ENCODE peak calls at places on chromosomes 12 and 14, in nine cellular contexts. One of them, this sample, is unnamed.

GRCh38 chr12:93851245-93851665 is 174.1 kb downstream of the CRADD start:
- DNase-seq in naive thymus-derived CD4-positive, alpha-beta T cell: no peak
- DNase-seq in SJSA1: no peak
- DNase-seq in lung: no peak
- DNase-seq in upper lobe of right lung: no peak
- DNase-seq in BE2C: no peak
- DNase-seq in thoracic aorta: no peak
- DNase-seq in aorta: no peak
- DNase-seq in tibial nerve: no peak
- DNase-seq in this sample: no peak

GRCh38 chr14:104174051-104174450 is 35.7 kb downstream of the KIF26A start:
- DNase-seq in naive thymus-derived CD4-positive, alpha-beta T cell: no peak
- DNase-seq in SJSA1: no peak
- DNase-seq in lung: no peak
- DNase-seq in upper lobe of right lung: no peak
- DNase-seq in BE2C: no peak
- DNase-seq in thoracic aorta: no peak
- DNase-seq in aorta: no peak
- DNase-seq in tibial nerve: no peak
- DNase-seq in this sample: no peak

GRCh38 chr12:124739953-124740561 is 123.6 kb downstream of the SCARB1 start:
- DNase-seq in naive thymus-derived CD4-positive, alpha-beta T cell: no peak
- DNase-seq in SJSA1: no peak
- DNase-seq in lung: no peak
- DNase-seq in upper lobe of right lung: no peak
- DNase-seq in BE2C: no peak
- DNase-seq in thoracic aorta: no peak
- DNase-seq in aorta: no peak
- DNase-seq in tibial nerve: no peak
- DNase-seq in this sample: no peak

GRCh38 chr12:53046655-53047220 is 3.1 kb upstream of the TNS2 start:
- DNase-seq in naive thymus-derived CD4-positive, alpha-beta T cell: peak; percentile 57
- DNase-seq in SJSA1: peak; percentile 90
- DNase-seq in lung: peak; percentile 88
- DNase-seq in upper lobe of right lung: peak; percentile 93
- DNase-seq in BE2C: peak; percentile 72
- DNase-seq in thoracic aorta: peak; percentile 74
- DNase-seq in aorta: peak; percentile 96
- DNase-seq in tibial nerve: peak; percentile 89
- DNase-seq in this sample: peak; percentile 92

GRCh38 chr14:81565441-81566290 is 32.0 kb upstream of the SEL1L start:
- DNase-seq in naive thymus-derived CD4-positive, alpha-beta T cell: no peak
- DNase-seq in SJSA1: no peak
- DNase-seq in lung: no peak
- DNase-seq in upper lobe of right lung: no peak
- DNase-seq in BE2C: peak; percentile 24
- DNase-seq in thoracic aorta: no peak
- DNase-seq in aorta: no peak
- DNase-seq in tibial nerve: no peak
- DNase-seq in this sample: peak; percentile 54

GRCh38 chr12:80173465-80173864 is 74.1 kb downstream of the OTOGL start:
- DNase-seq in naive thymus-derived CD4-positive, alpha-beta T cell: no peak
- DNase-seq in SJSA1: no peak
- DNase-seq in lung: no peak
- DNase-seq in upper lobe of right lung: no peak
- DNase-seq in BE2C: no peak
- DNase-seq in thoracic aorta: no peak
- DNase-seq in aorta: no peak
- DNase-seq in tibial nerve: no peak
- DNase-seq in this sample: no peak

GRCh38 chr12:12399161-12399560 is 42.3 kb downstream of the BORCS5 start:
- DNase-seq in naive thymus-derived CD4-positive, alpha-beta T cell: no peak
- DNase-seq in SJSA1: no peak
- DNase-seq in lung: no peak
- DNase-seq in upper lobe of right lung: no peak
- DNase-seq in BE2C: no peak
- DNase-seq in thoracic aorta: no peak
- DNase-seq in aorta: no peak
- DNase-seq in tibial nerve: no peak
- DNase-seq in this sample: no peak

GRCh38 chr12:65025070-65025469 is 96.0 kb downstream of the WIF1 start:
- DNase-seq in naive thymus-derived CD4-positive, alpha-beta T cell: no peak
- DNase-seq in SJSA1: no peak
- DNase-seq in lung: no peak
- DNase-seq in upper lobe of right lung: no peak
- DNase-seq in BE2C: no peak
- DNase-seq in thoracic aorta: no peak
- DNase-seq in aorta: no peak
- DNase-seq in tibial nerve: no peak
- DNase-seq in this sample: no peak

GRCh38 chr14:70525691-70526090 is 9.1 kb downstream of the ADAM20 start:
- DNase-seq in naive thymus-derived CD4-positive, alpha-beta T cell: no peak
- DNase-seq in SJSA1: no peak
- DNase-seq in lung: no peak
- DNase-seq in upper lobe of right lung: no peak
- DNase-seq in BE2C: peak; percentile 20
- DNase-seq in thoracic aorta: no peak
- DNase-seq in aorta: no peak
- DNase-seq in tibial nerve: no peak
- DNase-seq in this sample: no peak

GRCh38 chr12:95358111-95359083 is 115.6 kb upstream of the METAP2 start:
- DNase-seq in naive thymus-derived CD4-positive, alpha-beta T cell: no peak
- DNase-seq in SJSA1: no peak
- DNase-seq in lung: no peak
- DNase-seq in upper lobe of right lung: no peak
- DNase-seq in BE2C: no peak
- DNase-seq in thoracic aorta: no peak
- DNase-seq in aorta: no peak
- DNase-seq in tibial nerve: no peak
- DNase-seq in this sample: peak; percentile 37

GRCh38 chr12:79991586-79991985 is 56.7 kb upstream of the PPP1R12A start:
- DNase-seq in naive thymus-derived CD4-positive, alpha-beta T cell: no peak
- DNase-seq in SJSA1: no peak
- DNase-seq in lung: no peak
- DNase-seq in upper lobe of right lung: no peak
- DNase-seq in BE2C: no peak
- DNase-seq in thoracic aorta: no peak
- DNase-seq in aorta: no peak
- DNase-seq in tibial nerve: no peak
- DNase-seq in this sample: no peak

GRCh38 chr14:76574416-76574815 is 186.9 kb upstream of the VASH1 start:
- DNase-seq in naive thymus-derived CD4-positive, alpha-beta T cell: no peak
- DNase-seq in SJSA1: no peak
- DNase-seq in lung: no peak
- DNase-seq in upper lobe of right lung: no peak
- DNase-seq in BE2C: no peak
- DNase-seq in thoracic aorta: no peak
- DNase-seq in aorta: no peak
- DNase-seq in tibial nerve: no peak
- DNase-seq in this sample: no peak

DNA sequence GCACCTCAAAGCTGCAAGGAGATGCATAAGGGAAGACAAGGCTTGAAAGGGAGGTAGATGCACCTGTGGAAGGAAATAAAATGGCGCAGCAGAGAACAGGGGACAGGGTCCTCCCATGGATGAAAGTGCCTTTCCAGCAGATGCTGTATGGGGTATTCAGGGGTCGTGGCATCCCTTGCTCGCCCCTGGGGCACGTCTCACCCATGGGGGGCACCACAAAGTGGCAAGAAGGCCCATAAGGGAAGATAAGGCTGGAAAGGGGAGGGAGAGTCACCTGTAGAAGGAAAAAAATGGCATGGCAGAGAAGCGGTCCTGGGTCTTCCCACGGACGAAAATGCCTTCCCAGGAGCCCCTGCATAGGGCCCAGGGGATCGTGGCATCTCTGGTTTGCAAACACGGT is 265.1 kb downstream of the ALG10 start:
- DNase-seq in naive thymus-derived CD4-positive, alpha-beta T cell: no peak
- DNase-seq in SJSA1: no peak
- DNase-seq in lung: no peak
- DNase-seq in upper lobe of right lung: no peak
- DNase-seq in BE2C: no peak
- DNase-seq in thoracic aorta: no peak
- DNase-seq in aorta: peak; percentile 55
- DNase-seq in tibial nerve: no peak
- DNase-seq in this sample: no peak
- H3K9me3 ChIP-seq in naive thymus-derived CD4-positive, alpha-beta T cell: no peaks in the 10 kb centered on the region
- H3K9me3 ChIP-seq in SJSA1: peaks cover 8% of the 10 kb centered on the region
- H3K9me3 ChIP-seq in lung: peaks cover 32% of the 10 kb centered on the region
- H3K9me3 ChIP-seq in upper lobe of right lung: no peaks in the 10 kb centered on the region
- H3K9me3 ChIP-seq in BE2C: peaks cover 5% of the 10 kb centered on the region
- H3K9me3 ChIP-seq in thoracic aorta: no peaks in the 10 kb centered on the region
- H3K9me3 ChIP-seq in aorta: no peaks in the 10 kb centered on the region
- H3K9me3 ChIP-seq in tibial nerve: peaks cover 98% of the 10 kb centered on the region
- H3K9me3 ChIP-seq in this sample: peaks cover 30% of the 10 kb centered on the region

GRCh38 chr14:22508150-22508457 is 80.9 kb downstream of the DAD1 start:
- DNase-seq in naive thymus-derived CD4-positive, alpha-beta T cell: no peak
- DNase-seq in SJSA1: no peak
- DNase-seq in lung: no peak
- DNase-seq in upper lobe of right lung: no peak
- DNase-seq in BE2C: no peak
- DNase-seq in thoracic aorta: no peak
- DNase-seq in aorta: no peak
- DNase-seq in tibial nerve: no peak
- DNase-seq in this sample: no peak
- H3K4me1 ChIP-seq in naive thymus-derived CD4-positive, alpha-beta T cell: peaks cover 59% of the 10 kb centered on the region
- H3K4me1 ChIP-seq in SJSA1: peaks cover 40% of the 10 kb centered on the region
- H3K4me1 ChIP-seq in lung: no peaks in the 10 kb centered on the region
- H3K4me1 ChIP-seq in upper lobe of right lung: peaks cover 5% of the 10 kb centered on the region
- H3K4me1 ChIP-seq in BE2C: peaks cover 14% of the 10 kb centered on the region
- H3K4me1 ChIP-seq in thoracic aorta: peaks cover 18% of the 10 kb centered on the region
- H3K4me1 ChIP-seq in aorta: no peaks in the 10 kb centered on the region
- H3K4me1 ChIP-seq in tibial nerve: peaks cover 11% of the 10 kb centered on the region
- H3K4me1 ChIP-seq in this sample: peaks cover 26% of the 10 kb centered on the region

GRCh38 chr12:29595071-29595755 is 97.7 kb upstream of the OVCH1 start:
- DNase-seq in naive thymus-derived CD4-positive, alpha-beta T cell: no peak
- DNase-seq in SJSA1: no peak
- DNase-seq in lung: no peak
- DNase-seq in upper lobe of right lung: no peak
- DNase-seq in BE2C: no peak
- DNase-seq in thoracic aorta: no peak
- DNase-seq in aorta: no peak
- DNase-seq in tibial nerve: no peak
- DNase-seq in this sample: no peak

DNA sequence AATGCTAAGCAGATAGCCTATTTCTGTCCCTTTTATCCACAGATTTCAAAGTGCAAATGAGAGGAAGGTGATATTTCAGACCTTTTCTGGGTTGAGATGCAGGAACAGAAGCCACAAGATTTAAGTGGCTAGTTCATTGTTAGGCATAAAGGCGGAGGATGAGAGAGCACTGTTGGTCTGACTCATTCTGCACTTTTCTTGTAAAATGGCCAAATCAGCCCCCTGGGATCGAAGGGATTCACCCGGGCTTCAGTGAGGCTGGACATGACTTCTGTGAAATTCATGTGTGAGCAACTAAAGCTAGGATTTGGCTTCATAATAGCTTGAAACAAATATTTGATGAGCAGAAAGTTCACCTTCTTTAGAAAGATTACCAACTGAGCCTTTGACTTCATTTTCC is 101.9 kb upstream of the OVCH1 start:
- DNase-seq in naive thymus-derived CD4-positive, alpha-beta T cell: no peak
- DNase-seq in SJSA1: no peak
- DNase-seq in lung: no peak
- DNase-seq in upper lobe of right lung: no peak
- DNase-seq in BE2C: no peak
- DNase-seq in thoracic aorta: no peak
- DNase-seq in aorta: no peak
- DNase-seq in tibial nerve: no peak
- DNase-seq in this sample: no peak
- H3K36me3 ChIP-seq in naive thymus-derived CD4-positive, alpha-beta T cell: no peaks in the 10 kb centered on the region
- H3K36me3 ChIP-seq in SJSA1: no peaks in the 10 kb centered on the region
- H3K36me3 ChIP-seq in lung: no peaks in the 10 kb centered on the region
- H3K36me3 ChIP-seq in upper lobe of right lung: no peaks in the 10 kb centered on the region
- H3K36me3 ChIP-seq in BE2C: peaks cover 2% of the 10 kb centered on the region
- H3K36me3 ChIP-seq in thoracic aorta: no peaks in the 10 kb centered on the region
- H3K36me3 ChIP-seq in aorta: peaks cover 3% of the 10 kb centered on the region
- H3K36me3 ChIP-seq in tibial nerve: no peaks in the 10 kb centered on the region
- H3K36me3 ChIP-seq in this sample: peaks cover 10% of the 10 kb centered on the region

GRCh38 chr12:114407566-114408411 is 1.8 kb upstream of the TBX5 start:
- DNase-seq in naive thymus-derived CD4-positive, alpha-beta T cell: no peak
- DNase-seq in SJSA1: no peak
- DNase-seq in lung: no peak
- DNase-seq in upper lobe of right lung: no peak
- DNase-seq in BE2C: no peak
- DNase-seq in thoracic aorta: no peak
- DNase-seq in aorta: no peak
- DNase-seq in tibial nerve: no peak
- DNase-seq in this sample: no peak

GRCh38 chr12:114408415-114408814 is 2.5 kb upstream of the TBX5 start:
- DNase-seq in naive thymus-derived CD4-positive, alpha-beta T cell: no peak
- DNase-seq in SJSA1: no peak
- DNase-seq in lung: no peak
- DNase-seq in upper lobe of right lung: no peak
- DNase-seq in BE2C: no peak
- DNase-seq in thoracic aorta: no peak
- DNase-seq in aorta: no peak
- DNase-seq in tibial nerve: no peak
- DNase-seq in this sample: no peak

GRCh38 chr12:114408881-114409795 is 3.2 kb upstream of the TBX5 start:
- DNase-seq in naive thymus-derived CD4-positive, alpha-beta T cell: no peak
- DNase-seq in SJSA1: no peak
- DNase-seq in lung: no peak
- DNase-seq in upper lobe of right lung: no peak
- DNase-seq in BE2C: no peak
- DNase-seq in thoracic aorta: no peak
- DNase-seq in aorta: no peak
- DNase-seq in tibial nerve: no peak
- DNase-seq in this sample: no peak

GRCh38 chr12:114411081-114411836 is 5.3 kb upstream of the TBX5 start:
- DNase-seq in naive thymus-derived CD4-positive, alpha-beta T cell: no peak
- DNase-seq in SJSA1: no peak
- DNase-seq in lung: no peak
- DNase-seq in upper lobe of right lung: no peak
- DNase-seq in BE2C: no peak
- DNase-seq in thoracic aorta: no peak
- DNase-seq in aorta: no peak
- DNase-seq in tibial nerve: no peak
- DNase-seq in this sample: no peak

DNA sequence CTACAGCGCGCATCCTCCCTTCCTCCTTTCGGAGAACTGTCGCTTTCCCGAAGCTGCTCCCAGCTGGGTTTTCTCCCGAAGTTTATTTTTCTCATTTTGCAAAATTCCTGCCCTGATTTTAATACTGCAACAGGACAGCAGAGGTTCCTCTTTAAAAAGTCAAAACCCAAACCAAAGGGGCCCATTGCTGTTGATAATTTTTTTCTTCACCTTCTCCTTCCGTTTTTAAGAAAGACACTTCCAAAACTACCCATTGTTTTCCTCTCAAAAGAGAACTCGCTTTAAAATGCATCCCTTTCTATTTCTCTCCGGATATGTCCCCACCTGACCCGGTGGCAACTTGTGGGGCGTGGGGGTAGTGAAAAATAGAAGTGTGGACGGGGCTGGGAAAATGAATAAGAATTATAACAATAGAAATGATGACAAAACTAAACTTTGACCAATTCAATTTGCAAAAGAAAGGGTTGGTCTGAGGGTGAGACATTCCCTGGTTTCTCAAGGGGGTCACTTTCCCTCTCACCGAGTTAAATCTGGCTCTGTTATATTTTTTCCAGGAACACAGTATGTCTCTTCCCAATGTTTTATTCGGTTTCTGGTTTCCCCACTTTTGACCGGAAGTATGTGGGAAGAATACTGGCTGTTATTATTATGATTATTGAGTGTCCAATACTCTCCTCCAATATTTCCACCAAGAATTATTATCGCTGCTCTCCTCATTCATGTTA is 4.0 kb upstream of the TBX5 start:
- DNase-seq in naive thymus-derived CD4-positive, alpha-beta T cell: no peak
- DNase-seq in SJSA1: no peak
- DNase-seq in lung: no peak
- DNase-seq in upper lobe of right lung: no peak
- DNase-seq in BE2C: no peak
- DNase-seq in thoracic aorta: no peak
- DNase-seq in aorta: no peak
- DNase-seq in tibial nerve: no peak
- DNase-seq in this sample: no peak
- H3K9me3 ChIP-seq in naive thymus-derived CD4-positive, alpha-beta T cell: no peaks in the 10 kb centered on the region
- H3K9me3 ChIP-seq in SJSA1: no peaks in the 10 kb centered on the region
- H3K9me3 ChIP-seq in lung: peaks cover 12% of the 10 kb centered on the region
- H3K9me3 ChIP-seq in upper lobe of right lung: no peaks in the 10 kb centered on the region
- H3K9me3 ChIP-seq in BE2C: no peaks in the 10 kb centered on the region
- H3K9me3 ChIP-seq in thoracic aorta: no peaks in the 10 kb centered on the region
- H3K9me3 ChIP-seq in aorta: no peaks in the 10 kb centered on the region
- H3K9me3 ChIP-seq in tibial nerve: no peaks in the 10 kb centered on the region
- H3K9me3 ChIP-seq in this sample: no peaks in the 10 kb centered on the region

This sample was measured in adipocyte.